ENCODE peak calls at places on chromosomes 11 and 22, in five cellular contexts. I, A, Z, C and F are unnamed samples.

GRCh38 chr22:29870574-29870973 is 12.4 kb upstream of the MTMR3 start:
- DNase-seq in A (no peak), C (no peak), I (no peak), Z (peak), F (no peak)

GRCh38 chr22:49149721-49150608 is 677.7 kb downstream of the BRD1 start:
- DNase-seq in Z (no peak), I (no peak), A (no peak), C (no peak), F (no peak)

GRCh38 chr22:36048911-36049677 is 20.5 kb upstream of the RBFOX2 start:
- DNase-seq in I (no peak), Z (peak), A (no peak), C (no peak), F (peak)

GRCh38 chr22:50342651-50343540 is at the start of gene PPP6R2:
- DNase-seq in A (peak), Z (peak), I (peak), C (peak), F (peak)

GRCh38 chr11:120324932-120325810 is at the start of gene TLCD5:
- DNase-seq in A (peak), Z (peak), C (peak), I (no peak), F (peak)

GRCh38 chr22:38153821-38154562 is 27.6 kb downstream of the PLA2G6 start:
- DNase-seq in C (no peak), I (no peak), A (no peak), Z (no peak), F (no peak)

GRCh38 chr11:12175694-12176241 is 65.4 kb downstream of the MICAL2 start:
- DNase-seq in A (no peak), C (no peak), Z (peak), I (no peak), F (peak)

GRCh38 chr22:48670747-48671146 is 1156.9 kb downstream of the BRD1 start:
- DNase-seq in Z (no peak), I (no peak), C (no peak), A (no peak), F (no peak)

GRCh38 chr22:44455151-44455962 is 42.7 kb downstream of the RTL6 start:
- DNase-seq in I (no peak), Z (no peak), A (no peak), C (peak), F (peak)

GRCh38 chr22:44287121-44287693 is 25.5 kb downstream of the SHISAL1 start:
- DNase-seq in A (no peak), Z (peak), C (no peak), I (no peak), F (no peak)

GRCh38 chr11:71311928-71312510 is 59.6 kb upstream of the SHANK2 start:
- DNase-seq in C (no peak), A (no peak), Z (no peak), I (no peak), F (no peak)

DNA sequence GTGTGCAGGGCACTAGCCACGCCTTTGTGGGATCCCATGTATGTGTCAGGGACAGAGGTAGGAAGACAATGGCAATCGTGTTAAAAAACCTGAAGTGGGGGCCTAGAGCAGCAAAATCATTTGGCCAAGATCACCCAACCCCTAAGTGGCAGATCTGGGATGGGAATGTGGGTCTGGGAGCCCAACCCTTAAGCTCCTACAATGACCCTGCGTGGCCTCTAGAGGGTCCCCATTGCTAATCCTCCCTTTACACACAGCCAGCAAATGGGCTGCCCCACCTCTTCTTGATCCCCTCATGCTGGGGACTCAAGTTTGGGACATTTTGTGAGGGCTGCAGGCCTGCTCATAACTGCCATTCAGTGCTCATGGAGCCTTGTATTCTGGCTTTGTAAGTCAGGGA is 73.2 kb upstream of the SUSD2 start:
- DNase-seq in Z (no peak), C (no peak), I (no peak), A (no peak), F (no peak)
- TF ChIP-seq CTCF in Z (peak), C (no peak), I (no peak), A (no peak), F (no peak)

DNA sequence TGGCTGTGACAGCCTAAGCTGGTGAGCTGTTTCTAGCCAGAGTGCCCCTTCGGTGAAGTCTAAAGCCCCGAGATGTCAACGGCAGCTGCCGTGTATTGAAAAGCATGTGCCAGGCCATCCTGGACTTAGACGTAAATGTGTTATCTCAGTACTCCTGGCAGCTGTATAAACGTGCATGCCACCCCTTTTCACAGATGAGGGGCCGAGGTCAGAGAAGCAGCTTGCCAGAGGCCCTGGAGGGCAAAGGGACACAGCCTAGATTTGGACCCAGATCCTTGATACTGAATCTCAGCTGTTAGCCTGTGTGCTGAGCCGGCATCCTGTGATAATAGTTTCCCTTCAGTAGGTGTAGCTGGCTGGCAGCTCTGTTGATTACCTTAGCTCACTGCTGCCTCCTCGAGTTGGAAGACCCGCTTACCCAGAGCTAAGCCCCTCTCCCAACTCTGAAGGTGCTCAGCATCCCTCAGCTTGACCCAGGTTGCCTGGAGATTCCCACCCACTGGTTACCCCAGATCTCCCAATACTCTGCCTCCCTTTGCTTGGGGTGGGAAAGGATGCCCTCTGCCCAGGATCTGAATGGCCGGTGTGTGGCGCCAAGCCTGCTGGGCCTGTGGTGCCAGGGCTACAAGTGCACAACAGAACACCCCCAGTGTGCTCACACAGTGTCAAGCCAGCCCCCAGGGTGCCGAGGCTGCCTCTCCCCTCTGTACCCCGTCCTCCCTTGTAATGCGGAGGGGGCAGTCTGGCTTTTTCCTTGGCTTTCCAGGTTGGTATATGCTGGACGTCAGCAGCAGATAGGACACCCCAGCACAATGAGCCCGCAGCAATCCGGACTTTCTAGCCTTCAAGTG is 59.8 kb upstream of the WNT7B start:
- DNase-seq in Z (no peak), C (no peak), A (no peak), I (peak), F (peak)
- TF ChIP-seq CTCF in Z (peak), C (no peak), A (no peak), I (peak), F (peak)

GRCh38 chr22:32828150-32828549 is 26.6 kb downstream of the TIMP3 start:
- DNase-seq in C (no peak), A (no peak), Z (no peak), I (no peak), F (no peak)
- TF ChIP-seq CTCF in C (no peak), A (no peak), Z (peak), I (peak), F (no peak)

DNA sequence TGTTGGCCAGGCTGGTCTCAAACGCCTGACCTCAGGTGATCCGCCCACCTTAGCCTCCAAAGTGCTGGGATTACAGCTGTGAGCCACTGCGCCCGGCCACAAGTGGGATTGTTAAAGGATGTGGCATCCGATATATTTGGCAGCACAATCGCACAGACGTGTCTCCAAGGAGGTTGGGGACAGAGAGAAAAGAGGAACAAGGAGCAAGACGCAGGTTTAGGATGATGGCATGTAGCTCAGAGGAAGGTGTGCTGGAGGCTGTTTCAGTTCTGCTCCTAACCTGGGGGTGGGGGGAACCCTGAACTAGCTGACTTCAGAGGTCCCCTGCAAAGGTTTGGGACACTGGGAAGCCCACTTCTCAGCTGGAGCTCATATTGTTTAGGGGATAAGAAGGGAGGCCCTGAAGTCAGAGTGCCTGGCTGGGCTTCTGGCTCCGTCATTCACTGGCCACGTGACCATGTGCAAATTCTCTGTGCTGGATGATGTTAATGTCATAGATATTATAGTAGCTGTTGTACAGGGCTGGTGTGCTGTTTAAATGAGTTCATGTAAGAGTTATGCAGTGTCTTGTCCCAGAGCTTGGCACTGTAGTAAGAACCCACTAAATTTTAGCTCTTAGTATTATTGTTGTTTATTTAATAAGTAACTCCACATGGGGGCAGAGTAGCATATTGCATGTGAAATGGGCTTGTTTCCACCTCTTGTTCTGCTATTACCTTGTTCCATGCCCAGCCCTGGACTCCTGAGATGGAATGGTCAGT is 129.7 kb downstream of the ST3GAL4 start:
- DNase-seq in C (no peak), I (no peak), A (no peak), Z (peak), F (no peak)
- TF ChIP-seq CTCF in C (no peak), I (peak), A (no peak), Z (peak), F (no peak)

GRCh38 chr11:110243804-110244203 is 52.6 kb downstream of the RDX start:
- DNase-seq in Z (no peak), I (no peak), A (no peak), C (no peak), F (no peak)

GRCh38 chr11:110251837-110252236 is 44.6 kb downstream of the RDX start:
- DNase-seq in A (no peak), C (no peak), Z (peak), I (no peak), F (peak)

GRCh38 chr11:110250168-110250567 is 46.2 kb downstream of the RDX start:
- DNase-seq in C (no peak), I (no peak), A (no peak), Z (no peak), F (no peak)

GRCh38 chr11:110253525-110253924 is 42.9 kb downstream of the RDX start:
- DNase-seq in Z (no peak), C (no peak), I (no peak), A (no peak), F (no peak)

DNA sequence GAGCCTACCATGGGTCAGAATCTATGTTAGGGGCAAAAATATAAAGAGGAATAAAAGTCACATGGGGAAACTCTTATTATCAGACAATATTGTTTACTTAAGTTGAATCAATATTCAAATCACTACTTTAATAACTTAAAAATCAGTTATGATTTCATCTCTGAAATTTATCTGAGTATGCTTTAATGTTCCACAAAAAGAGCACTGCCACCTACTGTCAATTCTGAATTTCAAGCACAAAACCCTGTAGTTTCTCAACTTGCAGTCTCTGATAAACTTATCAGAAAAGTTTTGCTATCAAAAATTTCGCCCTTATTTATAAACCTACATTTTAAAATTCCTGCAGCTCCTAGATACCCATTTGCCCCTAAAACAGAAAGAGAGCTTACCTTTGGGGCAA is 47.3 kb downstream of the RDX start:
- DNase-seq in C (no peak), Z (peak), I (no peak), A (no peak), F (peak)
- TF ChIP-seq CTCF in C (peak), Z (peak), I (peak), A (no peak), F (no peak)

DNA sequence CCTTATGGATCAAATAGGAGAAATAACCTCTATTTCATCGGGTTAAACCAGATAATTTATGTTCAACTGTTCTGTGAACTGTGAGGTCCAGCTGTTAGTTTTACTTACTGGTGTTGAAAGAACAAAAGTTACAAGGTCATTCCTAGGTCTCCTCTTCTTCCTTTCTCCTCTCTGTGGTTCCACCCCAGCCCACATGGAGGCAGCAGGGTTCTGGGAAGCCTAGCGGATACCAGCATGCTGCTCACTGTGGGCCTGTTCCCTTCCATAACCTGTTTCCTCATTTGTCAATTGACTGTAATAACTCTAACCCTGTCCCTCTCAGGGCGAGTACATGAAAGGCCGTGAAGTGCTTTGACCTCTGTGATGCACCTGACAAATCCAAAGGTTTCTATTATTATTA is 27.8 kb downstream of the RELT start:
- DNase-seq in Z (peak), I (no peak), A (peak), C (peak), F (peak)
- TF ChIP-seq CTCF in Z (peak), I (peak), A (peak), C (peak), F (peak)